ENCODE peak calls at places on chromosomes 11 and 22, in nine cellular contexts. X is thoracic aorta, M is mesenchymal stem cell, T is uterus, O is PC-3, F is spleen, L is memory B cell, S is fibroblast of mammary gland, G is NCI-H1092 treated with DMSO at 0.1 percent for 48 hours. Y is an unnamed sample.

GRCh38 chr11:56659755-56660154 is 3.7 kb upstream of the OR5AR1 start:
- DNase-seq in S (no peak), F (no peak), G (no peak), X (no peak), T (no peak), O (no peak), M (no peak), L (no peak), Y (no peak)

GRCh38 chr11:19258651-19259230 is 18.0 kb upstream of the E2F8 start:
- DNase-seq in X (no peak), M (no peak), L (no peak), T (no peak), F (no peak), G (peak; percentile 24), O (no peak), S (no peak), Y (no peak)

GRCh38 chr11:71251159-71251721 is 1.1 kb downstream of the SHANK2 start:
- DNase-seq in T (no peak), S (no peak), X (no peak), O (peak; percentile 41), G (peak; percentile 43), L (no peak), F (no peak), M (no peak), Y (peak; percentile 28)

GRCh38 chr22:17164392-17165024 is 5.4 kb upstream of the HDHD5 start:
- DNase-seq in L (no peak), F (peak; percentile 19), X (no peak), O (no peak), G (no peak), M (no peak), S (peak; percentile 14), T (no peak), Y (no peak)

GRCh38 chr11:28606930-28607329 is 498.7 kb downstream of the METTL15 start:
- DNase-seq in F (no peak), L (no peak), G (no peak), T (peak; percentile 42), S (peak; percentile 27), X (no peak), O (peak; percentile 37), M (peak; percentile 67), Y (no peak)

GRCh38 chr22:35830305-35830704 is 112.6 kb downstream of the APOL5 start:
- DNase-seq in O (no peak), X (no peak), T (no peak), G (no peak), M (no peak), F (no peak), S (no peak), L (no peak), Y (no peak)

GRCh38 chr11:62725686-62726085 is 1.6 kb downstream of the HNRNPUL2 start:
- DNase-seq in X (no peak), M (no peak), T (no peak), F (no peak), L (no peak), S (no peak), G (peak; percentile 23), O (peak; percentile 40), Y (no peak)

GRCh38 chr11:17542249-17542648 is 2.0 kb downstream of the USH1C start:
- DNase-seq in M (no peak), G (no peak), L (no peak), S (no peak), X (no peak), T (no peak), F (peak; percentile 62), O (no peak), Y (no peak)

GRCh38 chr11:125979521-125979920 is 33.7 kb downstream of the VSIG10L2 start:
- DNase-seq in S (no peak), T (no peak), G (no peak), O (no peak), L (no peak), F (no peak), M (no peak), X (no peak), Y (no peak)

GRCh38 chr11:74678041-74678440 is 53.2 kb downstream of the CHRDL2 start:
- DNase-seq in O (no peak), S (no peak), T (no peak), M (no peak), F (peak; percentile 25), G (no peak), L (no peak), X (no peak), Y (no peak)

GRCh38 chr11:31236052-31236652 is 133.4 kb downstream of the DCDC1 start:
- DNase-seq in O (peak; percentile 42), X (no peak), G (peak; percentile 18), T (no peak), M (peak; percentile 5), F (no peak), L (no peak), S (peak; percentile 9), Y (no peak)

GRCh38 chr22:41660416-41660815 is 28.3 kb downstream of the SNU13 start:
- DNase-seq in G (no peak), L (no peak), M (no peak), F (no peak), T (no peak), X (no peak), S (no peak), O (no peak), Y (no peak)

GRCh38 chr11:2562181-2562581 is 117.4 kb downstream of the KCNQ1 start:
- DNase-seq in F (peak; percentile 59), T (no peak), L (no peak), O (no peak), X (no peak), G (no peak), M (no peak), S (no peak), Y (no peak)

GRCh38 chr11:73980001-73980960 is 2.4 kb downstream of the UCP2 start:
- DNase-seq in M (peak; percentile 41), F (peak; percentile 94), S (no peak), G (peak; percentile 51), X (no peak), L (peak; percentile 89), T (no peak), O (peak; percentile 8), Y (peak; percentile 81)

GRCh38 chr11:76266269-76266668 is 60.0 kb upstream of the WNT11 start:
- DNase-seq in T (no peak), L (no peak), X (no peak), S (peak; percentile 84), F (no peak), O (peak; percentile 96), G (no peak), M (peak; percentile 83), Y (no peak)

GRCh38 chr11:23313001-23313400 is 452.7 kb upstream of the CCDC179 start:
- DNase-seq in F (no peak), T (no peak), X (no peak), L (no peak), O (no peak), S (no peak), M (peak; percentile 27), G (no peak), Y (no peak)

GRCh38 chr11:19281041-19281440 is 40.3 kb upstream of the E2F8 start:
- DNase-seq in O (no peak), X (no peak), S (no peak), L (no peak), M (peak; percentile 18), T (no peak), G (no peak), F (no peak), Y (no peak)

GRCh38 chr11:86151188-86152005 is 82.5 kb upstream of the PICALM start:
- DNase-seq in X (no peak), L (no peak), M (peak; percentile 40), T (peak; percentile 23), G (no peak), O (peak; percentile 47), S (peak; percentile 12), F (no peak), Y (no peak)